ENCODE peak calls at places on chromosomes 2 and 18, in ten cellular contexts. S is glutamatergic neuron; U is C1 segment of cervical spinal cord; M is stimulated activated CD4-positive, alpha-beta T cell treated with anti-CD3 and anti-CD28 coated beads, Interleukin-12 subunit alpha, Interleukin-12 subunit beta, amount 100 ng/mL, for 4 hours; V is endodermal cell; C is astrocyte of the spinal cord; R is tibial artery; K is G401; F is hippocampal formation; D is left ventricle myocardium superior. Y is an unnamed sample.

GRCh38 chr2:73859721-73860586 is 31.2 kb downstream of the STAMBP start:
- DNase-seq in V (no peak), R (no peak), U (no peak), M (peak), D (no peak), K (no peak), S (no peak), C (peak), F (no peak), Y (peak)

GRCh38 chr2:127157651-127158460 is 50.9 kb upstream of the BIN1 start:
- DNase-seq in M (no peak), U (no peak), F (no peak), D (no peak), V (peak), R (no peak), K (no peak), S (peak), C (no peak), Y (no peak)

GRCh38 chr18:79912409-79912991 is 39.0 kb downstream of the SLC66A2 start:
- DNase-seq in C (peak), R (peak), M (no peak), S (no peak), V (peak), K (peak), F (no peak), D (no peak), U (no peak), Y (peak)

GRCh38 chr18:64982414-64983096 is 768.3 kb upstream of the CDH7 start:
- DNase-seq in F (no peak), D (no peak), V (no peak), M (no peak), K (no peak), R (no peak), S (no peak), C (no peak), U (no peak), Y (no peak)

GRCh38 chr18:78696698-78697435 is 282.8 kb upstream of the SALL3 start:
- DNase-seq in F (no peak), V (no peak), C (no peak), U (no peak), M (no peak), S (no peak), K (no peak), R (no peak), D (no peak), Y (no peak)

GRCh38 chr18:2912357-2913299 is 65.8 kb downstream of the EMILIN2 start:
- DNase-seq in R (no peak), D (no peak), V (peak), M (no peak), S (no peak), F (no peak), K (no peak), C (no peak), U (no peak), Y (no peak)

GRCh38 chr2:237171396-237171795 is 85.7 kb downstream of the COPS8 start:
- DNase-seq in M (no peak), C (peak), V (no peak), U (no peak), K (no peak), R (peak), D (no peak), F (no peak), S (no peak), Y (no peak)

GRCh38 chr2:240106765-240107164 is 29.3 kb downstream of the COPS9 start:
- DNase-seq in M (no peak), S (no peak), C (no peak), V (no peak), K (no peak), D (no peak), U (no peak), F (no peak), R (no peak), Y (no peak)

GRCh38 chr2:164568317-164568716 is 53.0 kb downstream of the GRB14 start:
- DNase-seq in S (no peak), F (no peak), R (no peak), U (no peak), D (no peak), K (no peak), V (no peak), M (no peak), C (no peak), Y (no peak)

GRCh38 chr2:225378984-225379383 is 20.5 kb upstream of the NYAP2 start:
- DNase-seq in F (no peak), V (peak), C (no peak), R (no peak), K (no peak), M (no peak), U (no peak), S (no peak), D (no peak), Y (no peak)

GRCh38 chr2:66445076-66445724 is 10.3 kb downstream of the MEIS1 start:
- DNase-seq in U (peak), D (peak), S (peak), C (peak), V (peak), M (no peak), R (no peak), F (no peak), K (no peak), Y (no peak)